ENCODE peak calls at places on chromosomes 13 and 19, in nine cellular contexts. O is NCI-H2107; Q is sciatic nerve; G is astrocyte of the hippocampus; I is spleen; N is NCI-H774; J is stimulated activated CD4-positive, alpha-beta T cell treated with anti-CD3 and anti-CD28 coated beads, Interleukin-12 subunit alpha, Interleukin-12 subunit beta, amount 100 ng/mL, for 24 hours; Z is omental fat pad; M is ACHN. P is an unnamed sample.

GRCh38 chr13:87042946-87043345 is 628.2 kb upstream of the SLITRK5 start:
- DNase-seq in O (no peak), Q (no peak), G (no peak), I (no peak), N (no peak), J (no peak), Z (no peak), M (no peak), P (no peak)

GRCh38 chr13:38814331-38814730 is 127.5 kb downstream of the FREM2 start:
- DNase-seq in O (no peak), Q (no peak), G (peak), I (no peak), N (no peak), J (no peak), Z (no peak), M (no peak), P (no peak)

GRCh38 chr13:110290811-110291210 is 16.1 kb downstream of the COL4A1 start:
- DNase-seq in O (no peak), Q (no peak), G (no peak), I (no peak), N (no peak), J (no peak), Z (no peak), M (no peak), P (no peak)

GRCh38 chr13:46389985-46390384 is 2.9 kb upstream of the RUBCNL start:
- DNase-seq in O (no peak), Q (peak), G (peak), I (peak), N (no peak), J (no peak), Z (no peak), M (no peak), P (peak)

GRCh38 chr13:111914241-111915103 is 152.5 kb upstream of the SOX1 start:
- DNase-seq in O (no peak), Q (no peak), G (no peak), I (peak), N (no peak), J (no peak), Z (no peak), M (no peak), P (no peak)

GRCh38 chr19:30857388-30857787 is 485.2 kb downstream of the ZNF536 start:
- DNase-seq in O (no peak), Q (peak), G (no peak), I (no peak), N (no peak), J (no peak), Z (no peak), M (no peak), P (no peak)

GRCh38 chr19:16829822-16830289 is 658 bp downstream of the SIN3B start:
- DNase-seq in O (no peak), Q (no peak), G (no peak), I (no peak), N (no peak), J (no peak), Z (no peak), M (no peak), P (no peak)

GRCh38 chr13:38366954-38367645 is 17.4 kb downstream of the UFM1 start:
- DNase-seq in O (no peak), Q (no peak), G (no peak), I (no peak), N (no peak), J (no peak), Z (no peak), M (no peak), P (peak)

GRCh38 chr13:85995788-85996418 is 196.7 kb upstream of the SLITRK6 start:
- DNase-seq in O (no peak), Q (no peak), G (no peak), I (no peak), N (no peak), J (no peak), Z (no peak), M (no peak), P (no peak)

GRCh38 chr19:13079542-13079986 is 23.1 kb downstream of the LYL1 start:
- DNase-seq in O (no peak), Q (no peak), G (peak), I (no peak), N (no peak), J (no peak), Z (no peak), M (no peak), P (no peak)

GRCh38 chr13:33531484-33531883 is 245.9 kb upstream of the STARD13 start:
- DNase-seq in O (no peak), Q (no peak), G (no peak), I (no peak), N (no peak), J (no peak), Z (no peak), M (no peak), P (no peak)

GRCh38 chr19:29946645-29947044 is 4.6 kb downstream of the URI1 start:
- DNase-seq in O (no peak), Q (no peak), G (no peak), I (no peak), N (no peak), J (no peak), Z (no peak), M (no peak), P (no peak)

GRCh38 chr19:43105496-43105895 is 23.0 kb upstream of the PSG2 start:
- DNase-seq in O (no peak), Q (no peak), G (no peak), I (no peak), N (no peak), J (no peak), Z (no peak), M (no peak), P (no peak)

GRCh38 chr19:2507109-2507508 is 31.2 kb downstream of the GADD45B start:
- DNase-seq in O (no peak), Q (no peak), G (no peak), I (no peak), N (peak), J (no peak), Z (no peak), M (no peak), P (no peak)

GRCh38 chr19:42199440-42200115 is 17.9 kb downstream of the DEDD2 start:
- DNase-seq in O (no peak), Q (no peak), G (no peak), I (peak), N (no peak), J (no peak), Z (no peak), M (no peak), P (no peak)

GRCh38 chr13:73421310-73421912 is 362.6 kb downstream of the KLF5 start:
- DNase-seq in O (no peak), Q (no peak), G (peak), I (no peak), N (no peak), J (no peak), Z (no peak), M (no peak), P (no peak)

GRCh38 chr19:47790398-47790814 is 11.9 kb downstream of the SELENOW start:
- DNase-seq in O (peak), Q (peak), G (peak), I (peak), N (peak), J (peak), Z (peak), M (peak), P (peak)

GRCh38 chr13:26183416-26183815 is 38.7 kb downstream of the RNF6 start:
- DNase-seq in O (no peak), Q (no peak), G (no peak), I (no peak), N (no peak), J (no peak), Z (no peak), M (no peak), P (no peak)

GRCh38 chr19:58326914-58327726 is at the start of gene ZSCAN22:
- DNase-seq in O (peak), Q (peak), G (peak), I (peak), N (peak), J (peak), Z (peak), M (peak), P (peak)

GRCh38 chr19:34269968-34270621 is 15.7 kb downstream of the GARRE1 start:
- DNase-seq in O (no peak), Q (no peak), G (peak), I (peak), N (no peak), J (peak), Z (no peak), M (peak), P (peak)

GRCh38 chr13:23899555-23899954 is 2.3 kb upstream of the C1QTNF9B start:
- DNase-seq in O (no peak), Q (no peak), G (peak), I (no peak), N (no peak), J (no peak), Z (no peak), M (peak), P (peak)

GRCh38 chr13:100210966-100211710 is 122.2 kb downstream of the PCCA start:
- DNase-seq in O (no peak), Q (no peak), G (peak), I (no peak), N (no peak), J (no peak), Z (no peak), M (no peak), P (no peak)

GRCh38 chr19:53545271-53546065 is 7.5 kb downstream of the ZNF331 start:
- DNase-seq in O (no peak), Q (no peak), G (peak), I (no peak), N (no peak), J (no peak), Z (no peak), M (no peak), P (no peak)

GRCh38 chr13:112066624-112067004 is 335 bp upstream of the SOX1 start:
- DNase-seq in O (peak), Q (no peak), G (peak), I (peak), N (peak), J (peak), Z (no peak), M (no peak), P (no peak)

P was measured in COLO829.